ENCODE peak calls at places on chromosome 5, in ten cellular contexts. N is GM13976, Z is upper lobe of left lung, V is SK-N-SH, Q is left lung, J is mucosa of descending colon, C is choroid plexus epithelial cell, I is esophagus squamous epithelium, D is Peyer's patch, M is left ventricle myocardium inferior. P is an unnamed sample.

GRCh38 chr5:173828952-173829351 is 59.2 kb upstream of the CPEB4 start:
- DNase-seq in C (no peak), M (no peak), N (no peak), D (no peak), I (no peak), Z (no peak), Q (no peak), V (no peak), J (no peak), P (no peak)

GRCh38 chr5:151218177-151218576 is 5.7 kb downstream of the CCDC69 start:
- DNase-seq in D (no peak), C (no peak), V (no peak), M (no peak), I (no peak), Z (peak), Q (no peak), J (no peak), N (no peak), P (no peak)

GRCh38 chr5:43231977-43232376 is 40.0 kb downstream of the NIM1K start:
- DNase-seq in I (no peak), N (no peak), J (no peak), Q (no peak), M (no peak), V (peak), Z (peak), D (no peak), C (peak), P (peak)

GRCh38 chr5:128304791-128305190 is 221.2 kb downstream of the SLC12A2 start:
- DNase-seq in C (peak), M (no peak), V (no peak), N (no peak), I (no peak), Z (no peak), D (no peak), Q (no peak), J (no peak), P (no peak)

GRCh38 chr5:2133080-2133479 is 250.4 kb upstream of the IRX4 start:
- DNase-seq in J (no peak), D (no peak), Z (no peak), Q (no peak), M (no peak), I (no peak), C (peak), V (no peak), N (no peak), P (no peak)

GRCh38 chr5:92977766-92978555 is 603.1 kb downstream of the NR2F1-AS1 start:
- DNase-seq in Z (no peak), Q (no peak), J (no peak), V (no peak), I (no peak), D (no peak), M (no peak), N (no peak), C (no peak), P (no peak)

GRCh38 chr5:81768960-81769452 is 18.1 kb upstream of the SSBP2 start:
- DNase-seq in J (no peak), Z (no peak), Q (no peak), M (no peak), I (no peak), V (no peak), N (no peak), D (no peak), C (peak), P (no peak)

GRCh38 chr5:113205323-113205722 is 228.7 kb downstream of the DCP2 start:
- DNase-seq in D (no peak), Z (no peak), J (no peak), Q (no peak), C (peak), N (no peak), I (no peak), V (no peak), M (no peak), P (no peak)

GRCh38 chr5:864492-865167 is 13.8 kb upstream of the ZDHHC11 start:
- DNase-seq in N (no peak), C (peak), I (no peak), Z (no peak), M (no peak), V (no peak), Q (no peak), D (no peak), J (no peak), P (no peak)

GRCh38 chr5:138170299-138170698 is 8.1 kb downstream of the BRD8 start:
- DNase-seq in Z (no peak), M (no peak), D (no peak), J (no peak), I (no peak), V (no peak), C (no peak), Q (no peak), N (no peak), P (no peak)

GRCh38 chr5:367358-368130 is 46.0 kb downstream of the AHRR start:
- DNase-seq in N (peak), D (peak), Q (no peak), M (no peak), I (no peak), J (no peak), Z (peak), C (no peak), V (no peak), P (no peak)

GRCh38 chr5:169006206-169006605 is 294.7 kb downstream of the SLIT3 start:
- DNase-seq in N (no peak), I (no peak), C (no peak), D (no peak), Z (no peak), M (no peak), Q (no peak), J (no peak), V (no peak), P (no peak)
- TF ChIP-seq CTCF in N (no peak), I (no peak), C (no peak), D (no peak), Z (no peak), M (no peak), Q (no peak), J (no peak), V (no peak), P (no peak)

GRCh38 chr5:57181151-57181550 is 7.3 kb downstream of the GPBP1 start:
- DNase-seq in Z (no peak), Q (no peak), V (no peak), J (no peak), N (no peak), C (no peak), M (no peak), D (no peak), I (no peak), P (peak)

GRCh38 chr5:57185301-57185700 is 11.4 kb downstream of the GPBP1 start:
- DNase-seq in M (no peak), D (no peak), N (no peak), Q (no peak), J (no peak), C (peak), V (no peak), I (no peak), Z (no peak), P (no peak)

GRCh38 chr5:57186194-57186593 is 12.3 kb downstream of the GPBP1 start:
- DNase-seq in M (no peak), N (no peak), J (no peak), Z (no peak), C (no peak), Q (no peak), D (no peak), I (no peak), V (no peak), P (no peak)

GRCh38 chr5:57179262-57179960 is 5.6 kb downstream of the GPBP1 start:
- DNase-seq in Q (no peak), M (no peak), I (no peak), V (no peak), C (no peak), N (no peak), D (no peak), Z (no peak), J (no peak), P (no peak)

GRCh38 chr5:57184322-57184721 is 10.5 kb downstream of the GPBP1 start:
- DNase-seq in M (no peak), C (no peak), D (no peak), N (no peak), V (no peak), J (no peak), Z (no peak), I (no peak), Q (no peak), P (no peak)
- TF ChIP-seq CTCF in M (no peak), C (no peak), D (no peak), N (no peak), V (no peak), J (no peak), Z (no peak), I (no peak), Q (no peak), P (no peak)

GRCh38 chr5:40601198-40601868 is 78.4 kb upstream of the PTGER4 start:
- DNase-seq in N (no peak), D (no peak), Z (no peak), V (no peak), C (no peak), J (no peak), I (no peak), Q (no peak), M (no peak), P (no peak)
- TF ChIP-seq CTCF in N (no peak), D (no peak), Z (no peak), V (no peak), C (no peak), J (no peak), I (no peak), Q (no peak), M (no peak), P (no peak)

DNA sequence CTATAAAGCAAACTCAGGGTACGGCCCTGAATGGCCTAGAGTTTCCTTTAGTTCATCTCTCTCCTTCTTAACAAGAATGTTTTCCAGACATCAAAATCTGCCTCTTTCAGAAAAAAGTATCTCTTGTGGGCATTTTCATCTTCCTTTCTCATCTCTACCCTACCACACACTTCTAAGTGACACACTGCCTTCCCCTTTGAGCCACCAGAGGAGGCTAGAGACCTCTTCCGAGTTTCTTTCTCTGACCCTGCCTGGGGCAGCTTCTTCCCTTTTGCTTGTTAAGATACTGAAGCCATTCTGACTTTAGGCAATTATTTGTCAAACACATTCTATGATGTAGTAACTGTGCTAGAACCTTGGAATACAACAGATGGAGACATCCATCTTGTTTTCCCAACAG is 8.7 kb upstream of the SV2C start:
- DNase-seq in C (no peak), N (peak), I (no peak), Z (no peak), J (peak), V (peak), Q (no peak), M (no peak), D (no peak), P (peak)
- TF ChIP-seq CTCF in C (peak), N (peak), I (peak), Z (peak), J (peak), V (peak), Q (no peak), M (peak), D (peak), P (peak)

DNA sequence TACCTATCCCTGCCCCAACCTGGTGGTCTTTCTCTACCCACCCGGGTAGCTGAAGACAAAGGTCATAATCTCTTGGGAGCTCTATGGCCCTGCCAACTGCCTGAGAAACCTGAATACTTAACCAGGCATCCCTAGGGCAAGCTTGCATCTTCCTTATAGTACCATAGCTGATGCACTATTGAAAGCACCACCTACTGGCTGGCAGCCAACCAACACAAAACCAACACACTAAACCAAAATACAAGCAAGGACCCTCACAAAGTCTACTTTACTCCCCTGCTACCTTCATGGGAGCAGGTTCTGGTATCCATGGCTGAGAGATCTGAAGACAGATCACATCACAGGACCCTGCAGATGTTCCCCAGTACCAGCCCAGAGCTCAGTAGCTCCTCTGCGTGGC is 171.8 kb upstream of the TAS2R1 start:
- DNase-seq in I (no peak), D (no peak), V (no peak), Q (no peak), N (no peak), J (no peak), C (no peak), M (no peak), Z (no peak), P (no peak)
- TF ChIP-seq CTCF in I (no peak), D (no peak), V (no peak), Q (no peak), N (no peak), J (no peak), C (no peak), M (no peak), Z (no peak), P (no peak)

GRCh38 chr5:140408750-140409241 is 7.2 kb downstream of the ANKHD1 start:
- DNase-seq in Q (no peak), C (no peak), J (no peak), N (no peak), Z (peak), D (no peak), V (no peak), M (no peak), I (no peak), P (no peak)
- TF ChIP-seq CTCF in Q (no peak), C (no peak), J (no peak), N (no peak), Z (no peak), D (no peak), V (no peak), M (no peak), I (no peak), P (no peak)

GRCh38 chr5:132800545-132800944 is 12.6 kb upstream of the SOWAHA start:
- DNase-seq in M (no peak), Q (no peak), C (no peak), D (no peak), J (no peak), I (no peak), V (no peak), Z (no peak), N (no peak), P (no peak)

GRCh38 chr5:132799392-132799791 is 13.7 kb upstream of the SOWAHA start:
- DNase-seq in V (no peak), M (no peak), Z (no peak), D (no peak), Q (no peak), N (no peak), C (no peak), J (no peak), I (no peak), P (no peak)

GRCh38 chr5:132797651-132798050 is 15.5 kb upstream of the SOWAHA start:
- DNase-seq in N (no peak), J (no peak), Q (no peak), M (no peak), D (no peak), Z (no peak), C (no peak), I (no peak), V (no peak), P (no peak)

GRCh38 chr5:132807163-132807838 is 5.8 kb upstream of the SOWAHA start:
- DNase-seq in Q (no peak), C (no peak), D (no peak), I (no peak), V (no peak), J (peak), M (no peak), Z (no peak), N (no peak), P (peak)

DNA sequence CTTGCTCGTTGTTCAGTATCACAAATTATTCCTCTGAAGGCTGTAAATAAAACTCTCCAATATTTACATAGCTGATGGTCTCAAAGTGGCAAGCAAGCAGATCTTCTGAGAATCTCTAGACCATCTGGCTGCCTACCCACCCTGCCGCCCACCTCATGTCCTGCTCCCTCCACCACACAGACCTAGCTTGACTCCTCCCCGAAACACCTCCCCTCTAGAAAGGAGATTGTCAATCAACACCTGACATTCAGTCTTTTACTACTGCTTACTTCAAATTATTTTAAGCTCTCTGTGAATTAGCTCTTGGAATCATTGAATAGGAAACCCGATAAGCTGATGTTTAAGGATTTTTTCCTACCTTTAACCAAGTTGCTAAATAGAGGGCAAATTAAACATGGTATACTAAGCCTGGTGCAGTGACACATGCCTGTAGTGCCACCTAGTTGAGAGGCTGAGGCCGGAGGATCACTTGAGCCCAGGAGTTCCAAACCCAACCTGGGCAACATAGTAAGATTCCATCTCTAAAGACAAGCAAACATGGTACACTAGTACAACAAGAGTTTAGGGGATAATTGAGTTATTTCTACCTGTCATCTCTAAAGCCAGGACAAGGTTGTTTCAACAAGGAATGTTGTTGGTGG is 10.9 kb upstream of the SOWAHA start:
- DNase-seq in C (no peak), V (no peak), Q (no peak), N (no peak), M (no peak), J (no peak), D (no peak), I (no peak), Z (no peak), P (no peak)
- TF ChIP-seq CTCF in C (no peak), V (no peak), Q (no peak), N (no peak), M (no peak), J (no peak), D (peak), I (no peak), Z (no peak), P (no peak)

GRCh38 chr5:53035868-53036381 is 46.8 kb downstream of the ITGA2 start:
- DNase-seq in I (no peak), C (peak), M (no peak), Q (no peak), Z (no peak), V (no peak), J (no peak), N (peak), D (no peak), P (peak)
- TF ChIP-seq CTCF in I (no peak), C (peak), M (no peak), Q (peak), Z (no peak), V (peak), J (no peak), N (peak), D (peak), P (peak)

GRCh38 chr5:25090818-25091217 is 446.0 kb upstream of the CDH10 start:
- DNase-seq in M (no peak), Q (no peak), C (no peak), I (no peak), V (no peak), Z (no peak), D (no peak), J (no peak), N (no peak), P (no peak)

GRCh38 chr5:25090275-25090674 is 445.5 kb upstream of the CDH10 start:
- DNase-seq in I (no peak), M (no peak), Z (no peak), D (no peak), J (no peak), N (no peak), Q (no peak), C (no peak), V (no peak), P (no peak)

GRCh38 chr5:25091917-25092316 is 447.1 kb upstream of the CDH10 start:
- DNase-seq in Q (no peak), D (no peak), N (no peak), J (no peak), Z (no peak), C (no peak), V (no peak), I (no peak), M (no peak), P (no peak)

GRCh38 chr5:25095261-25095660 is 450.5 kb upstream of the CDH10 start:
- DNase-seq in Z (no peak), M (no peak), J (no peak), I (no peak), D (no peak), V (no peak), C (no peak), N (no peak), Q (no peak), P (no peak)

DNA sequence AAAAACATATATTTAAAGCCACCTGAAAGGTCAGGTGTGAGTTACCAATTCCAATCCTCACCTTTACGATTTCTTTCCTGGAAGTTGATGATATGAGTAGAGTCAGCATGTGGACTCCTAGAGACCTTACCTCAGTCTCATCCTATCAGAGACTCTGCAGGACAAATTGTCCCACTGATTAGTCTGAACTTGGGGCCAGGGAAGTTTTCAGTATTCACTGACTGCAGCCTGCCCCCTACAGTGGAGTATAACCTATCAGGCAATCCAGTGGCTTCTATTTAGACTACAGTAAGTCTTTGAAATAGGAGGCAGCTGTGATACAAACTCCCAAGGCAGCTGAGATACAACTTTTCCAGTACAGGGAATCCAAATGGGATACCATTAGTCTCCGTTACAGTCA is 449.4 kb upstream of the CDH10 start:
- DNase-seq in M (no peak), V (no peak), J (no peak), Z (no peak), Q (no peak), D (no peak), N (no peak), C (no peak), I (no peak), P (no peak)
- TF ChIP-seq CTCF in M (no peak), V (no peak), J (no peak), Z (no peak), Q (no peak), D (no peak), N (no peak), C (no peak), I (no peak), P (no peak)

DNA sequence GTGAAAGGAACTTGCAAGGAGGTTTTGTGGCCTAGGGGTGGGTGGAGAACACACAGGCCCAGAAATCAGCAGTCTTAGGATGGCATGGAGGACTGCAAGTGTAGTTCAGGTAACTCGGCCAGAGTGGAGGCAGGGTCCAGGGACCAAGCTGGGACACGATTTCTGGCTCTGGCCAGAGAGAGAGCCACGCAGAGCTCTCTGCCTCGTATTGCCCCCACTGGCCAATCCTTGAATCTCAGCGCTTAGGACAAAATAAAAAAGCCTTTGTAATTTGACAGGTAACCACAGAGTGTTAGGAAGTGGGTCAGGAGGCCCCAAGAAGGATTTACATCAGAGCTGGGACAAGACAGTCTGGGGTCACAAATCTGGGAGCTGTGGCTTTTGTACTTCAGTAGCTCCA is 11.7 kb downstream of the MAP3K1 start:
- DNase-seq in M (no peak), N (no peak), J (no peak), Z (no peak), V (no peak), C (no peak), Q (no peak), I (no peak), D (no peak), P (no peak)
- TF ChIP-seq CTCF in M (peak), N (no peak), J (no peak), Z (no peak), V (peak), C (peak), Q (no peak), I (no peak), D (no peak), P (no peak)